ENCODE peak calls at places on chromosomes 1 and 21, in seven cellular contexts. T is anterior cingulate cortex; J is GM20000; F is amniotic stem cell; N is MCF 10A; Y is stimulated activated CD4-positive, alpha-beta T cell treated with anti-CD3 and anti-CD28 coated beads, Interleukin-2, amount 100 ng/mL, for 24 hours; B is memory B cell. V is an unnamed sample.

GRCh38 chr1:77874804-77875445 is 13.5 kb upstream of the NEXN start:
- DNase-seq in T (no peak), J (no peak), F (peak; percentile 26), N (peak; percentile 79), Y (no peak), B (no peak), V (no peak)

GRCh38 chr1:109762821-109763645 is 690 bp downstream of the EPS8L3 start:
- DNase-seq in T (no peak), J (no peak), F (no peak), N (peak; percentile 17), Y (no peak), B (no peak), V (no peak)

GRCh38 chr1:222914861-222915632 is 100.2 kb downstream of the DISP1 start:
- DNase-seq in T (no peak), J (no peak), F (no peak), N (peak; percentile 87), Y (no peak), B (no peak), V (no peak)

GRCh38 chr1:55418625-55419024 is 203.5 kb upstream of the USP24 start:
- DNase-seq in T (no peak), J (no peak), F (no peak), N (no peak), Y (no peak), B (no peak), V (no peak)

GRCh38 chr1:7810395-7810794 is 26.3 kb downstream of the PER3 start:
- DNase-seq in T (no peak), J (no peak), F (peak; percentile 66), N (peak; percentile 85), Y (peak; percentile 44), B (no peak), V (no peak)

GRCh38 chr1:71561729-71562128 is 480.9 kb upstream of the ZRANB2 start:
- DNase-seq in T (no peak), J (no peak), F (peak; percentile 3), N (peak; percentile 43), Y (no peak), B (no peak), V (no peak)

GRCh38 chr1:67747667-67748066 is 62.7 kb downstream of the GADD45A start:
- DNase-seq in T (no peak), J (no peak), F (no peak), N (no peak), Y (no peak), B (no peak), V (no peak)

GRCh38 chr1:87512431-87512830 is 183.8 kb downstream of the LMO4 start:
- DNase-seq in T (no peak), J (no peak), F (no peak), N (no peak), Y (no peak), B (no peak), V (no peak)

GRCh38 chr1:229285424-229285823 is 14.5 kb downstream of the RAB4A start:
- DNase-seq in T (no peak), J (no peak), F (no peak), N (no peak), Y (no peak), B (no peak), V (no peak)

GRCh38 chr1:12152106-12152891 is 14.5 kb upstream of the TNFRSF1B start:
- DNase-seq in T (no peak), J (peak; percentile 76), F (no peak), N (no peak), Y (no peak), B (peak; percentile 49), V (no peak)

GRCh38 chr1:177864530-177865305 is 105.1 kb downstream of the SEC16B start:
- DNase-seq in T (no peak), J (no peak), F (no peak), N (no peak), Y (no peak), B (no peak), V (no peak)

GRCh38 chr1:22252248-22252647 is 109.4 kb upstream of the WNT4 start:
- DNase-seq in T (no peak), J (no peak), F (no peak), N (no peak), Y (no peak), B (no peak), V (no peak)

GRCh38 chr21:35476616-35477395 is 427.7 kb upstream of the RUNX1 start:
- DNase-seq in T (no peak), J (no peak), F (no peak), N (peak; percentile 7), Y (no peak), B (no peak), V (no peak)

GRCh38 chr1:192579319-192579738 is 3.8 kb downstream of the RGS1 start:
- DNase-seq in T (no peak), J (no peak), F (no peak), N (no peak), Y (no peak), B (no peak), V (no peak)

GRCh38 chr1:211261229-211261628 is 2.1 kb downstream of the RCOR3 start:
- DNase-seq in T (no peak), J (no peak), F (no peak), N (no peak), Y (no peak), B (no peak), V (no peak)

GRCh38 chr1:41850029-41850428 is 68.7 kb downstream of the HIVEP3 start:
- DNase-seq in T (no peak), J (no peak), F (no peak), N (no peak), Y (no peak), B (no peak), V (no peak)

GRCh38 chr1:29456685-29457084 is 220.4 kb downstream of the PTPRU start:
- DNase-seq in T (no peak), J (no peak), F (no peak), N (no peak), Y (no peak), B (no peak), V (no peak)

GRCh38 chr1:22262583-22262982 is 119.7 kb upstream of the WNT4 start:
- DNase-seq in T (no peak), J (no peak), F (no peak), N (no peak), Y (peak; percentile 4), B (no peak), V (no peak)